ENCODE peak calls at places on chromosomes 5 and 9, in four cellular contexts. R is mammary epithelial cell, T is DND-41, G is HCT116. W is an unnamed sample.

GRCh38 chr9:14221558-14221957 is 92.4 kb downstream of the NFIB start:
- DNase-seq in R (peak; percentile 70), G (peak; percentile 21), T (no peak), W (peak; percentile 82)

GRCh38 chr5:133925269-133925668 is 43.2 kb downstream of the C5orf15 start:
- DNase-seq in R (no peak), G (no peak), T (no peak), W (no peak)

GRCh38 chr9:115593587-115594091 is 475.7 kb upstream of the TNC start:
- DNase-seq in T (peak; percentile 5), G (peak; percentile 23), R (peak; percentile 47), W (peak; percentile 75)

GRCh38 chr9:131333771-131334567 is 44.4 kb downstream of the PLPP7 start:
- DNase-seq in R (no peak), G (no peak), T (no peak), W (no peak)

GRCh38 chr5:61123145-61123544 is 39.1 kb downstream of the SMIM15 start:
- DNase-seq in R (no peak), G (no peak), T (no peak), W (no peak)

GRCh38 chr5:134905246-134905996 is 490 bp downstream of the PCBD2 start:
- DNase-seq in G (peak; percentile 56), T (peak; percentile 77), R (peak; percentile 65), W (peak; percentile 81)

GRCh38 chr5:153831976-153832375 is 206.7 kb downstream of the FAM114A2 start:
- DNase-seq in G (peak; percentile 60), T (no peak), R (no peak), W (peak; percentile 32)

GRCh38 chr5:135371738-135372232 is 27.2 kb downstream of the MACROH2A1 start:
- DNase-seq in T (no peak), R (no peak), G (no peak), W (no peak)

GRCh38 chr5:115194671-115195070 is 25.0 kb upstream of the TRIM36 start:
- DNase-seq in R (no peak), G (no peak), T (no peak), W (no peak)

GRCh38 chr9:6931913-6932312 is 174.1 kb downstream of the KDM4C start:
- DNase-seq in R (peak; percentile 87), G (peak; percentile 74), T (no peak), W (peak; percentile 66)

GRCh38 chr9:98256632-98257218 is 1.3 kb upstream of the TBC1D2 start:
- DNase-seq in G (no peak), R (no peak), T (peak; percentile 42), W (no peak)

GRCh38 chr9:128098017-128098935 is 29.3 kb downstream of the PTGES2 start:
- DNase-seq in R (peak; percentile 98), T (peak; percentile 70), G (peak; percentile 92), W (peak; percentile 98)

GRCh38 chr9:133770076-133770777 is 32.1 kb upstream of the SARDH start:
- DNase-seq in G (no peak), R (no peak), T (no peak), W (no peak)

GRCh38 chr5:133936611-133937015 is 31.8 kb downstream of the C5orf15 start:
- DNase-seq in G (no peak), T (no peak), R (no peak), W (no peak)

GRCh38 chr9:132443951-132444615 is 34.1 kb downstream of the CFAP77 start:
- DNase-seq in T (no peak), R (peak; percentile 9), G (no peak), W (no peak)

GRCh38 chr5:24823625-24824024 is 178.8 kb upstream of the CDH10 start:
- DNase-seq in T (no peak), G (no peak), R (peak; percentile 72), W (no peak)

GRCh38 chr9:28212979-28213378 is 639.7 kb upstream of the C9orf72 start:
- DNase-seq in T (no peak), R (peak; percentile 78), G (peak; percentile 24), W (peak; percentile 93)

GRCh38 chr9:79387091-79387490 is 184.7 kb upstream of the TLE4 start:
- DNase-seq in G (no peak), T (no peak), R (no peak), W (no peak)

GRCh38 chr9:129336601-129337286 is 158.7 kb upstream of the IER5L start:
- DNase-seq in R (peak; percentile 19), G (no peak), T (no peak), W (peak; percentile 89)

GRCh38 chr5:36279054-36279698 is 22.5 kb downstream of the RANBP3L start:
- DNase-seq in R (no peak), G (no peak), T (no peak), W (peak; percentile 45)

GRCh38 chr9:124660341-124660801 is 110.7 kb downstream of the NR6A1 start:
- DNase-seq in T (peak; percentile 63), R (peak; percentile 67), G (no peak), W (peak; percentile 57)

GRCh38 chr9:124285903-124286291 is 28.1 kb downstream of the NEK6 start:
- DNase-seq in G (no peak), R (no peak), T (no peak), W (peak; percentile 99)

GRCh38 chr9:74865177-74865576 is 22.5 kb downstream of the TRPM6 start:
- DNase-seq in R (no peak), T (no peak), G (no peak), W (no peak)

DNA sequence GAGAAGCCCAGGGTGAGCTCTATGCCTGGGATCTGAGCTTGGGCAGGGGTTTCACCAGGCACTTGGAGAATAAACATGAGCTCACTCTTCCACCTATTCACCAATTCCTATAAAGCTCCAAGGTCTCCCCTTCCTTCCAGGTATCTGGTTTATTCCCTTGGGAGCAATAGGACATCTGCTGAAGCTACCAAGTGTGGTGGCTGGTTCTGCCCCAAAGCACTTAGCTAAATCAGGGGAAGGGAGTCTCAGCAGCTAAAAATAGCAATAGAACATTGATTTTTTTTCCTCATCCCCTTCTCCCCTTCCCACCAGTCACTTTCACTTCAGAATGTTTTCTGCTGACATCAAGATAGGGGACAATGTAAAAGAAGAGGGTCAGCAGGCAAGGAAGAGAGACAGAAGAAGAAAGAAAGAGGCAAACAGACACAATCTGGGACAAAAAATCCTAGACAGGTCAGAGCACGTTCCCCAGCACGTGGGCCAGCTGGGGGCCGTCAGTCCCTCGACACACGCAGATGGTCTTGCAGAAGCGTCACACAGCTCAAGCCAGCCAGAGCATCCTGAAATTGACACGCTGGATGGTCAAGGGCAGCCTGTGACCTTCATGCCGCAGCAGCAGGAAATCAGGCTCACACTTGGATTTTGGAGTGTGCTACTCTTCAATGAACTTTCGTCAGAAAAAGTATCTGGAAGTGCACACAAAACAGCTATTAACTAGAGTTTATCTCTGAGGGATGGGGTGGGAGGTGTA is 176.0 kb downstream of the ZNF608 start:
- DNase-seq in T (no peak), R (no peak), G (no peak), W (no peak)
- H3K36me3 ChIP-seq in T (no peaks in the 10 kb centered on the region), R (no peaks in the 10 kb centered on the region), G (no peaks in the 10 kb centered on the region), W (no peaks in the 10 kb centered on the region)

GRCh38 chr5:118984602-118985001 is 3.7 kb downstream of the DTWD2 start:
- DNase-seq in G (no peak), T (no peak), R (no peak), W (peak; percentile 83)

GRCh38 chr5:118989816-118990215 is 1.5 kb upstream of the DTWD2 start:
- DNase-seq in T (no peak), G (no peak), R (no peak), W (no peak)

GRCh38 chr5:118987988-118988945 is at the start of gene DTWD2:
- DNase-seq in G (peak; percentile 89), T (peak; percentile 92), R (peak; percentile 94), W (peak; percentile 92)

GRCh38 chr5:118996098-118996497 is 7.8 kb upstream of the DTWD2 start:
- DNase-seq in G (no peak), R (no peak), T (no peak), W (no peak)

DNA sequence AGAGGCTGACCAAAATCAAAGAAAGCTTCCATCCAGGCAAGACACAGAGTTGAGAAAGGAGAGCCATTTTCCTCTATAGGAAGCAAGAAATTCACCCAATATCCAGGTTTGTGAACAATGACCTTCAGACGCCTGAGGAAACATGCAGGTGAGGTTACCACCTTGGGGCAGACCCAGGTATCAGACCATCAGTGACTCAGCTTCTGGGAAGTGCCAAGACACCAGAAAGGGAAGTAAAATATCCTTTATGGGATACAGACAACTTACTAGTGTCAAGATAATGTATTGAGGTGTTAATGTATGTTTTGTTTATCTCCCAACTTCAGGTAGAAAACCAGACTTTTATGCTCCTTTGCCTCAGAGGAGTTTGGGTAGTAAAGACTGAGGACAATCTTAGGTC is 2.2 kb upstream of the DTWD2 start:
- DNase-seq in G (no peak), R (peak; percentile 14), T (no peak), W (no peak)
- TF ChIP-seq EZH2 in G (no peak), R (no peak), T (no peak), W (no peak)

DNA sequence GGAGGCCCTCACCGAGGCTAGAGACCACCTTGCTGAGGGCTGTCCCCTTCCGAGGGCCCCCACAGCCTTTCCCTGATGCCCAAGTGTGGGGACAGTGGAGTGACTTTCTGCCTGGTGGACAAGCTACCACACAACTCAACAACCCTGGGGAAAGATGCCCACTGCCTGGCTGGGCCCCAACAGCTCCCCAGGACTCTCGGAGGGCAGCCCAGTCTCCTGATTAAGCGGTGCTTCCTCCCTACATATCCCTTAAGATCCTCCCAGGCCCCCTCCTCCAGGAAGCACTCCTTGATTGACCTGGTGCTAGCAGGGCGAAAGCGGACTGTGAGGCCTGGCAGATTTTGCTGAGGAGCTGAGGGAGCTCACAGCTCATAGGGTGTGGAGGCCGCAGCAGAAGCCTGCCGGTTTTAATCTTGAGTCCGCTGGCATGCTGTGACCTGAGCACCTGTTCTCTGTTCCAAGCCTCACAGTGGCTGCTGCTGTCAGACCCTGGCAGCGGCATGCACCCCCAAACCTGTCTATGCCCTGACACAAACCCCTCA is 2.2 kb downstream of the NSMF start:
- DNase-seq in G (no peak), R (no peak), T (no peak), W (no peak)
- H2AFZ ChIP-seq in G (no peak overlapping the region), R (no peak overlapping the region), T (no peak overlapping the region), W (no peak overlapping the region)

GRCh38 chr5:98721231-98721928 is 52.1 kb upstream of the RGMB start:
- DNase-seq in R (no peak), G (no peak), T (no peak), W (peak; percentile 69)

GRCh38 chr5:98723061-98723460 is 50.4 kb upstream of the RGMB start:
- DNase-seq in G (no peak), T (no peak), R (no peak), W (no peak)

GRCh38 chr5:98722188-98722587 is 51.3 kb upstream of the RGMB start:
- DNase-seq in T (no peak), G (no peak), R (no peak), W (peak; percentile 68)

GRCh38 chr5:98726258-98726657 is 47.2 kb upstream of the RGMB start:
- DNase-seq in R (no peak), G (no peak), T (no peak), W (peak; percentile 33)
- H3K36me3 ChIP-seq in R (no peaks in the 10 kb centered on the region), G (no peaks in the 10 kb centered on the region), T (no peaks in the 10 kb centered on the region), W (no peaks in the 10 kb centered on the region)

GRCh38 chr5:88672644-88673493 is 210.1 kb downstream of the MEF2C start:
- DNase-seq in T (no peak), G (no peak), R (no peak), W (peak; percentile 91)
- TF ChIP-seq EZH2 in T (no peak), G (no peak), R (peak; percentile 68), W (peak; percentile 79)